ENCODE peak calls at places on chromosomes 1 and 21, in four cellular contexts. F is dorsolateral prefrontal cortex, E is esophagus squamous epithelium, A is mammary epithelial cell. U is an unnamed sample.

GRCh38 chr1:40240390-40240789 is 7.3 kb upstream of the TMCO2 start:
- DNase-seq in A (no peak), E (no peak), F (no peak), U (no peak)

GRCh38 chr21:31564439-31564838 is 95.1 kb upstream of the SOD1 start:
- DNase-seq in F (no peak), E (no peak), A (no peak), U (no peak)

GRCh38 chr1:119308806-119309205 is 59.8 kb upstream of the HAO2 start:
- DNase-seq in E (no peak), A (no peak), F (no peak), U (no peak)

GRCh38 chr1:96722161-96722908 is 751 bp downstream of the PTBP2 start:
- DNase-seq in E (no peak), F (peak), A (peak), U (no peak)

GRCh38 chr1:212434992-212435391 is 2.3 kb downstream of the NENF start:
- DNase-seq in A (no peak), E (no peak), F (no peak), U (no peak)

GRCh38 chr1:165795894-165796293 is 27.2 kb upstream of the TMCO1 start:
- DNase-seq in F (no peak), E (no peak), A (no peak), U (no peak)

GRCh38 chr1:203813581-203814341 is 18.3 kb downstream of the ZBED6 start:
- DNase-seq in F (no peak), E (no peak), A (no peak), U (no peak)

GRCh38 chr1:78651247-78651646 is 1.6 kb downstream of the IFI44 start:
- DNase-seq in E (no peak), F (no peak), A (no peak), U (no peak)

GRCh38 chr1:56331892-56332567 is 247.3 kb downstream of the PLPP3 start:
- DNase-seq in A (peak), E (no peak), F (no peak), U (no peak)

GRCh38 chr1:112502827-112503226 is 5.9 kb upstream of the WNT2B start:
- DNase-seq in E (no peak), A (no peak), F (no peak), U (no peak)

GRCh38 chr21:14911351-14911750 is 153.4 kb downstream of the NRIP1 start:
- DNase-seq in F (no peak), E (no peak), A (peak), U (peak)

GRCh38 chr1:44284184-44284583 is 70.9 kb downstream of the ERI3 start:
- DNase-seq in E (no peak), F (no peak), A (no peak), U (no peak)

GRCh38 chr1:32220746-32221580 is 1.2 kb downstream of the TMEM234 start:
- DNase-seq in F (no peak), A (no peak), E (no peak), U (no peak)

GRCh38 chr1:22169816-22170215 is 26.9 kb upstream of the WNT4 start:
- DNase-seq in A (no peak), F (no peak), E (no peak), U (no peak)

GRCh38 chr1:238558156-238558555 is 667.4 kb upstream of the ZP4 start:
- DNase-seq in A (peak), F (no peak), E (no peak), U (no peak)

GRCh38 chr1:165444897-165445370 is at the start of gene RXRG:
- DNase-seq in F (peak), A (peak), E (no peak), U (no peak)

DNA sequence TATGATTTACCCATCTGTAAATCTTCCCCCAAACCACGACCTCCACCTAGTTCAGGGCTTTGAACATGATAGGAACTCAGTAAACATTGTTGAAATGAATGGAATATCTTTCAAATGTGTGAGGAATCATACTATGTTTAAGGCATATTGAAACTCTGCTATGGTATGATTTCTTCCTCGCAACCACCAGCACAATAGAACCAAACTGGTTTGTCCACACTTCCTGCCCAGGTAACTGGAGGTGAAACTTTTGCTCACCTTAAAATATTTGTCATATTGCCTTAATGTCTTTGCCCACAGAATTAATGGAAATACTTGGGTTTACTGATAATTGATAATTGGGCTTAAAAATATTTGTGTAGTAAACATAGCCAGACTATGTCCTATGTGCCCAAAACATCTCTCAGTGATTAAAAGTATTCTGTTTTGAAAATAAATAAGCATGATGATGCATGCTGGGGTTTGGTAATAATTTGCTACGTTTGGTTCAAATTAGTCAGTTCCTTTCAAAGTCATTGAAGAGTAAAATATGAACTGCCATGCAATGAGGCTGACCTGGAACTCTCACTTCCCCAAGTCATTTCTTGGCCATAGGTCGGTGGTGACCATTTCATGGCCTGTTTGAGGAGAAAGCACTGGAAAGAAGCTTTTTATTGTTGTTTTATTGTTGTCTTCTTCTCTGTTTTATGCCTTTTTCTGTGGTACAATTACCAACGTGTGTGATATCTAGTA is 73.3 kb downstream of the TNFSF18 start:
- DNase-seq in E (no peak), A (no peak), F (no peak), U (no peak)
- H3K27ac ChIP-seq in E (peak), A (no peak), F (no peak), U (peak)

GRCh38 chr1:45803299-45803780 is at the start of gene MAST2:
- DNase-seq in A (peak), F (peak), E (peak), U (peak)
- H3K27ac ChIP-seq in A (peak), F (no peak), E (peak), U (peak)

GRCh38 chr1:93702828-93703183 is 21.2 kb upstream of the BCAR3 start:
- DNase-seq in E (no peak), A (no peak), F (no peak), U (no peak)

GRCh38 chr1:93701619-93702018 is 20.0 kb upstream of the BCAR3 start:
- DNase-seq in F (no peak), E (no peak), A (peak), U (peak)

GRCh38 chr1:93703649-93704048 is 22.0 kb upstream of the BCAR3 start:
- DNase-seq in E (no peak), F (no peak), A (peak), U (no peak)

GRCh38 chr1:93700532-93701469 is 19.2 kb upstream of the BCAR3 start:
- DNase-seq in E (no peak), F (no peak), A (no peak), U (no peak)

DNA sequence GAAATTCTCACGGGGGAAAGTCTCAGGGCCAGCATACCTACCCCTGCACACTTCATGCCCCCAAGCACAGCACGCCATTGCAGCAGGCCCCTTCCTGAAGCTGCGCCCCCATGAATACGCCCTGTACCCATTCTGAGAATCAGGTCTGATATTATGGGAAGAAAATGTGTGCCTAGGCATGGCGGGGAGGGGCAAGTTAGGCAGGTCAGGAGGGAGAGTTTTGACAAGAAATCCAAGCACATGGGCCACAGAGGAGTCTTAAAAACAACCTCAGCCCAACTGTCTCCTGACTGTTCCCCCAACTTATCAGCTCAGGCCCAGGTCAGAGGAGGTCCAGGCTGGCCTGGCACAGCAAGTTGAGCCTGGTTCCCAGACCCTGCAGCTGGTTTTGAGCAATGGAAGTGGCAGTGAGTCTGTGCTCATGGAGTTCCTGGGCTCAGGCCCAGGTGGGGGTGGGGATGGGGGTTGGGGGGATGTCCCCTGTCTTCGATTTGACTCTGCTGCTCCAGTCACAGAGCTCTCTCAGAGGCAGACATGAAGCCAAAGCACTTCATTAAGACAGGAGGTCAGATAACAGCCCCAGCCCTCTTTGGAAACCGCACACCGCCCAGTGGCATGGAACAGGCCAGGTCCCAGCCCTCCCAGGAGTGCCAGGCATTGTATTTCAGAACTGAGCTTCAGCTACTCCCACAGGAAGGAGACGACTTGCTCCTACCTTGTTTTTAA is 20.6 kb upstream of the BCAR3 start:
- DNase-seq in A (peak), E (no peak), F (no peak), U (no peak)
- H3K27ac ChIP-seq in A (peak), E (peak), F (no peak), U (peak)

GRCh38 chr1:66401244-66401643 is 132.7 kb upstream of the SGIP1 start:
- DNase-seq in F (no peak), E (no peak), A (no peak), U (no peak)

GRCh38 chr1:66405046-66405445 is 128.9 kb upstream of the SGIP1 start:
- DNase-seq in F (no peak), A (no peak), E (no peak), U (no peak)

GRCh38 chr1:66400660-66401059 is 133.3 kb upstream of the SGIP1 start:
- DNase-seq in A (no peak), F (no peak), E (no peak), U (no peak)

GRCh38 chr1:66402194-66402593 is 131.8 kb upstream of the SGIP1 start:
- DNase-seq in A (no peak), F (no peak), E (no peak), U (no peak)

DNA sequence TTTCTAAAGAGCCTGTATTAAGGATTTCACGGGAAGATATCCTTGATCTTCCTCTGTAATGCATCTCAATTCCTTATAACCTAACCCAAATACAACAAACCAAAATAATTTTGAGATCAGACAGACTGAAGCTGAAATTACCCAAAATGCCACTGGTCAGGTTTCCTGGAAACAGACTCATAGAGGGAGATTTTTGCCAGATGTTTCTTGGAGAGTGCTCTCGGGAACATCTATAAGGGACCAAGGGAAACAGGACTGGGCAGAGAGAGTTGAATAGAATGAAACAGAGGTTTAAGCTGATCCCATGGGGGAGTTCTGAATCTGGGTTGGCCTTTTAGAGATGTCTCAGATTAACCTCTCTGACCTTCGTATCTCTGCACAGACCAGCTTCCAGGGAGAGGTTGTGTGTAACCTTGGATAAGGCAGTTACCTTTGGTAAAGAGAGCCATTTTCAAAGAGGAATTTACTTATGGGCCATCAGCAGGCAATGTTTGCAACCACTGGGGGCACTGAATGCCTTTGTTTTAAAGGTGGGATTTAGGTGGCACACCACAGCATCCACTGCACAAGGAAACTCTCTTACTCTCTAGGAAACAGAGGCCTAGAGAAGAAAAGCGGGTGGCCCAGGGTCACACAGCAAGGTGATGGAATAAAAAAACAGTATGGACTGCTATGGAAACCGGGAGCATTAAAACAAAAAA is 130.8 kb upstream of the SGIP1 start:
- DNase-seq in E (no peak), F (no peak), A (no peak), U (no peak)
- H3K27ac ChIP-seq in E (peak), F (no peak), A (no peak), U (no peak)

DNA sequence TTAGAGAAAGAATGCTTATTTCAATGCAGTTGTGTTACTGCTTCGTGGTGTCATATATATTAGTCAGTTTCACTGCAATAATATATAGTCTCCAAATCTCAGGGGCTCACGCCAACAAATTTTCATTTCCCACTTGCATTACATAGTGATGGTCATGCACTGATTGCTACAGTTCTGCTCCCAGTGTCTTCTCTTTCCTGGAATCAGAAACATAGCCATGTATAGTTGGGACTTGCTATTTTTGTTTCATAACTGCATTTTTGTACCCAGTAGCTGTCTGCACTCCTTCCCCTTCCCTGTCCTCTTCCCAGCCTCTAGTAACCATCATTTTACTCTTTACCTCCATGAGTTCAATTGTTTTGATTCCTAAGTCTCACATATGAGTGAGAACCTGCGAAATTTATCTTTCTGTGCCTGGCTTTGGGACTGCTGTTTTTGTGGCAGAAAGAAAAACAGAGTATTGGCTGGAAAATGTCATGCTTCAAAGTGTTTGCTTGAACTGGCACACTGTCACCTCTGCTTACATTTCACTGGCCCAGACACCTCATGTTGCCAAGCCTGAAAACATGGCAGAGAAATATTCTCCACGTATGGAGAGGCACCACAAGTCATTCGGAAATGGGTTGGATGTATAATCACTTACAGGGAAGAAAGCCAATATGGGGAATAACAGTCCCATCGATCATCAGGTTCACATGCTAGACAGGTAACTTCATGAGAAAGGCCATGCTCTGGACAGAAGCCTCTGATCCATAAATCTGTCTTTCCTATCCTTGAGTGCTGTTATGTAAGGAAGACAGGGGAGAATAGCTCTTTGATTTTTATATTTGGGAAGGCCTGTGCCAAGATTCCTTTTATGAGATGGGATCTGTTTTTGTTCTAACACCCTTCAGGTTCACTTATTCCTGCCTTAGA is 60.4 kb upstream of the BACH1 start:
- DNase-seq in E (no peak), F (no peak), A (no peak), U (no peak)
- H3K27ac ChIP-seq in E (peak), F (no peak), A (no peak), U (peak)